ENCODE peak calls at places on chromosomes 2 and 18, in four cellular contexts. One of them, this sample, is unnamed.

GRCh38 chr18:58125756-58126155 is 81.7 kb downstream of the NEDD4L start:
- DNase-seq in DMS53: no peak
- DNase-seq in A549: no peak
- DNase-seq in activated T-cell treated with anti-CD3 and anti-CD28 coated beads for 48 hours: no peak
- DNase-seq in this sample: no peak

GRCh38 chr2:190379249-190379964 is 28.7 kb upstream of the MFSD6 start:
- DNase-seq in DMS53: peak; percentile 87
- DNase-seq in activated T-cell treated with anti-CD3 and anti-CD28 coated beads for 48 hours: no peak
- DNase-seq in A549: peak; percentile 76
- DNase-seq in this sample: no peak

GRCh38 chr18:26548144-26549102 is at the start of gene KCTD1:
- DNase-seq in activated T-cell treated with anti-CD3 and anti-CD28 coated beads for 48 hours: peak; percentile 72
- DNase-seq in DMS53: peak; percentile 86
- DNase-seq in A549: peak; percentile 90
- DNase-seq in this sample: peak; percentile 56

GRCh38 chr18:21179590-21180220 is 62.3 kb upstream of the GREB1L start:
- DNase-seq in DMS53: peak; percentile 77
- DNase-seq in A549: peak; percentile 52
- DNase-seq in activated T-cell treated with anti-CD3 and anti-CD28 coated beads for 48 hours: peak; percentile 16
- DNase-seq in this sample: peak; percentile 14

GRCh38 chr2:236794558-236794957 is 224.9 kb downstream of the ACKR3 start:
- DNase-seq in DMS53: no peak
- DNase-seq in activated T-cell treated with anti-CD3 and anti-CD28 coated beads for 48 hours: no peak
- DNase-seq in A549: no peak
- DNase-seq in this sample: no peak

GRCh38 chr2:75564713-75565369 is 4.1 kb upstream of the EVA1A start:
- DNase-seq in activated T-cell treated with anti-CD3 and anti-CD28 coated beads for 48 hours: no peak
- DNase-seq in A549: no peak
- DNase-seq in DMS53: no peak
- DNase-seq in this sample: no peak

GRCh38 chr2:19762959-19763605 is 138.7 kb downstream of the TTC32 start:
- DNase-seq in DMS53: no peak
- DNase-seq in activated T-cell treated with anti-CD3 and anti-CD28 coated beads for 48 hours: no peak
- DNase-seq in A549: no peak
- DNase-seq in this sample: no peak

GRCh38 chr2:136281281-136282117 is 163.6 kb upstream of the CXCR4 start:
- DNase-seq in DMS53: no peak
- DNase-seq in A549: no peak
- DNase-seq in activated T-cell treated with anti-CD3 and anti-CD28 coated beads for 48 hours: peak; percentile 16
- DNase-seq in this sample: no peak

GRCh38 chr2:101766871-101767739 is 69.6 kb downstream of the MAP4K4 start:
- DNase-seq in DMS53: peak; percentile 31
- DNase-seq in A549: peak; percentile 70
- DNase-seq in activated T-cell treated with anti-CD3 and anti-CD28 coated beads for 48 hours: no peak
- DNase-seq in this sample: no peak

GRCh38 chr2:47196499-47196898 is 41.4 kb upstream of the STPG4 start:
- DNase-seq in A549: no peak
- DNase-seq in DMS53: no peak
- DNase-seq in activated T-cell treated with anti-CD3 and anti-CD28 coated beads for 48 hours: no peak
- DNase-seq in this sample: no peak

GRCh38 chr2:162244559-162245031 is 1.4 kb upstream of the FAP start:
- DNase-seq in DMS53: peak; percentile 14
- DNase-seq in A549: peak; percentile 53
- DNase-seq in activated T-cell treated with anti-CD3 and anti-CD28 coated beads for 48 hours: no peak
- DNase-seq in this sample: no peak

GRCh38 chr2:217756375-217757107 is 246.3 kb downstream of the TNS1 start:
- DNase-seq in DMS53: peak; percentile 23
- DNase-seq in activated T-cell treated with anti-CD3 and anti-CD28 coated beads for 48 hours: peak; percentile 78
- DNase-seq in A549: peak; percentile 44
- DNase-seq in this sample: peak; percentile 35

GRCh38 chr2:62662548-62662947 is 43.0 kb upstream of the EHBP1 start:
- DNase-seq in activated T-cell treated with anti-CD3 and anti-CD28 coated beads for 48 hours: no peak
- DNase-seq in A549: no peak
- DNase-seq in DMS53: no peak
- DNase-seq in this sample: no peak

GRCh38 chr2:217000406-217000805 is 140.5 kb upstream of the TNP1 start:
- DNase-seq in A549: no peak
- DNase-seq in activated T-cell treated with anti-CD3 and anti-CD28 coated beads for 48 hours: no peak
- DNase-seq in DMS53: peak; percentile 4
- DNase-seq in this sample: no peak

GRCh38 chr2:160174322-160174721 is 25.8 kb downstream of the ITGB6 start:
- DNase-seq in A549: no peak
- DNase-seq in DMS53: no peak
- DNase-seq in activated T-cell treated with anti-CD3 and anti-CD28 coated beads for 48 hours: no peak
- DNase-seq in this sample: no peak

GRCh38 chr2:232088771-232089170 is 127.3 kb downstream of the DIS3L2 start:
- DNase-seq in A549: no peak
- DNase-seq in DMS53: no peak
- DNase-seq in activated T-cell treated with anti-CD3 and anti-CD28 coated beads for 48 hours: no peak
- DNase-seq in this sample: no peak

GRCh38 chr2:46471-47345 is at the start of gene FAM110C:
- DNase-seq in DMS53: peak; percentile 84
- DNase-seq in activated T-cell treated with anti-CD3 and anti-CD28 coated beads for 48 hours: peak; percentile 37
- DNase-seq in A549: no peak
- DNase-seq in this sample: peak; percentile 26

GRCh38 chr2:197258580-197258979 is 52.0 kb downstream of the ANKRD44 start:
- DNase-seq in A549: no peak
- DNase-seq in activated T-cell treated with anti-CD3 and anti-CD28 coated beads for 48 hours: no peak
- DNase-seq in DMS53: no peak
- DNase-seq in this sample: no peak

GRCh38 chr2:215680605-215681598 is 245.0 kb upstream of the FN1 start:
- DNase-seq in activated T-cell treated with anti-CD3 and anti-CD28 coated beads for 48 hours: peak; percentile 29
- DNase-seq in A549: peak; percentile 66
- DNase-seq in DMS53: peak; percentile 49
- DNase-seq in this sample: no peak

GRCh38 chr2:176924909-176925548 is 287.6 kb upstream of the HNRNPA3 start:
- DNase-seq in A549: no peak
- DNase-seq in DMS53: no peak
- DNase-seq in activated T-cell treated with anti-CD3 and anti-CD28 coated beads for 48 hours: no peak
- DNase-seq in this sample: no peak

GRCh38 chr2:1272835-1273234 is 140.4 kb upstream of the TPO start:
- DNase-seq in activated T-cell treated with anti-CD3 and anti-CD28 coated beads for 48 hours: no peak
- DNase-seq in A549: no peak
- DNase-seq in DMS53: no peak
- DNase-seq in this sample: no peak

GRCh38 chr18:79987566-79987965 is 797 bp downstream of the TXNL4A start:
- DNase-seq in DMS53: peak; percentile 54
- DNase-seq in activated T-cell treated with anti-CD3 and anti-CD28 coated beads for 48 hours: no peak
- DNase-seq in A549: no peak
- DNase-seq in this sample: no peak